ENCODE peak calls at places on chromosomes 1 and 21, in eight cellular contexts. J is GM23248; P is CD4-positive, alpha-beta T cell; Z is GM20000; A is naive thymus-derived CD4-positive, alpha-beta T cell; B is sciatic nerve; K is COR-L47; M is bronchial epithelial cell. S is an unnamed sample.

GRCh38 chr21:33760641-33761103 is 118.4 kb downstream of the ITSN1 start:
- DNase-seq in J (peak), P (no peak), Z (no peak), A (no peak), B (no peak), K (no peak), M (no peak), S (peak)

GRCh38 chr1:18955442-18956188 is 861 bp downstream of the IFFO2 start:
- DNase-seq in J (peak), P (peak), Z (peak), A (peak), B (no peak), K (peak), M (no peak), S (peak)

GRCh38 chr1:27526569-27527222 is 36.7 kb upstream of the WASF2 start:
- DNase-seq in J (no peak), P (no peak), Z (peak), A (no peak), B (no peak), K (peak), M (peak), S (no peak)

GRCh38 chr1:4509206-4509605 is 145.2 kb upstream of the AJAP1 start:
- DNase-seq in J (no peak), P (no peak), Z (no peak), A (no peak), B (no peak), K (no peak), M (no peak), S (no peak)

GRCh38 chr1:185439727-185440415 is 122.8 kb upstream of the IVNS1ABP start:
- DNase-seq in J (peak), P (no peak), Z (peak), A (no peak), B (no peak), K (no peak), M (peak), S (peak)

GRCh38 chr1:163737261-163737660 is 415.5 kb downstream of the NUF2 start:
- DNase-seq in J (no peak), P (no peak), Z (no peak), A (no peak), B (no peak), K (no peak), M (no peak), S (peak)

GRCh38 chr1:55337801-55338447 is 122.8 kb upstream of the USP24 start:
- DNase-seq in J (peak), P (no peak), Z (peak), A (peak), B (no peak), K (no peak), M (peak), S (peak)

GRCh38 chr1:43524804-43525203 is 5.9 kb upstream of the PTPRF start:
- DNase-seq in J (no peak), P (no peak), Z (no peak), A (no peak), B (no peak), K (no peak), M (no peak), S (no peak)

GRCh38 chr1:119133987-119134386 is 6.5 kb downstream of the WARS2 start:
- DNase-seq in J (peak), P (no peak), Z (no peak), A (no peak), B (no peak), K (no peak), M (no peak), S (peak)

GRCh38 chr1:58749646-58750045 is 34.2 kb downstream of the JUN start:
- DNase-seq in J (no peak), P (no peak), Z (no peak), A (no peak), B (no peak), K (no peak), M (no peak), S (no peak)

GRCh38 chr1:78607334-78607927 is 12.8 kb upstream of the IFI44L start:
- DNase-seq in J (peak), P (no peak), Z (peak), A (no peak), B (no peak), K (no peak), M (peak), S (peak)

GRCh38 chr1:70503358-70503757 is 92.3 kb downstream of the CTH start:
- DNase-seq in J (peak), P (no peak), Z (no peak), A (no peak), B (no peak), K (no peak), M (peak), S (peak)

GRCh38 chr1:6070450-6070974 is 24.8 kb downstream of the KCNAB2 start:
- DNase-seq in J (peak), P (no peak), Z (no peak), A (no peak), B (no peak), K (no peak), M (no peak), S (peak)

GRCh38 chr1:96651517-96651916 is 70.1 kb upstream of the PTBP2 start:
- DNase-seq in J (no peak), P (no peak), Z (no peak), A (no peak), B (no peak), K (peak), M (no peak), S (no peak)

GRCh38 chr1:55172272-55172671 is 42.9 kb downstream of the USP24 start:
- DNase-seq in J (no peak), P (no peak), Z (no peak), A (no peak), B (no peak), K (no peak), M (no peak), S (peak)

GRCh38 chr1:67429011-67429527 is 1.1 kb downstream of the SERBP1 start:
- DNase-seq in J (peak), P (no peak), Z (peak), A (peak), B (no peak), K (no peak), M (no peak), S (peak)

GRCh38 chr1:91851130-91852010 is 34.6 kb downstream of the TGFBR3 start:
- DNase-seq in J (peak), P (no peak), Z (no peak), A (no peak), B (peak), K (peak), M (peak), S (peak)

GRCh38 chr1:175155936-175156335 is 36.6 kb downstream of the KIAA0040 start:
- DNase-seq in J (no peak), P (no peak), Z (no peak), A (no peak), B (no peak), K (no peak), M (no peak), S (no peak)

GRCh38 chr1:72567511-72567910 is 285.2 kb upstream of the NEGR1 start:
- DNase-seq in J (peak), P (no peak), Z (no peak), A (no peak), B (no peak), K (peak), M (no peak), S (peak)

GRCh38 chr1:47886141-47886540 is 111.0 kb downstream of the TRABD2B start:
- DNase-seq in J (no peak), P (no peak), Z (no peak), A (no peak), B (no peak), K (no peak), M (no peak), S (no peak)

GRCh38 chr1:26692211-26692792 is 3.5 kb upstream of the ARID1A start:
- DNase-seq in J (peak), P (peak), Z (peak), A (peak), B (peak), K (peak), M (peak), S (peak)

GRCh38 chr21:34630536-34631143 is 15.7 kb upstream of the RCAN1 start:
- DNase-seq in J (peak), P (no peak), Z (peak), A (peak), B (no peak), K (peak), M (peak), S (peak)

GRCh38 chr1:206505702-206506375 is 1.5 kb upstream of the RASSF5 start:
- DNase-seq in J (peak), P (no peak), Z (peak), A (no peak), B (no peak), K (no peak), M (no peak), S (peak)

GRCh38 chr1:12208764-12209494 is 20.9 kb upstream of the VPS13D start:
- DNase-seq in J (peak), P (peak), Z (peak), A (peak), B (peak), K (peak), M (peak), S (peak)

GRCh38 chr1:24097663-24098062 is 14.3 kb downstream of the MYOM3 start:
- DNase-seq in J (no peak), P (no peak), Z (no peak), A (no peak), B (no peak), K (no peak), M (no peak), S (no peak)

S was measured in EH.